ENCODE peak calls at places on chromosomes 16 and 17, in eight cellular contexts. R, H, C, G, Y, N, V and T are unnamed samples.

GRCh38 chr17:7497228-7497627 is 13.1 kb downstream of the POLR2A start:
- DNase-seq in R (no peak), H (no peak), C (no peak), G (no peak), Y (no peak), N (no peak), V (no peak), T (no peak)

GRCh38 chr17:65664296-65664695 is 102.8 kb upstream of the AXIN2 start:
- DNase-seq in R (no peak), H (no peak), C (no peak), G (no peak), Y (no peak), N (no peak), V (peak; percentile 18), T (no peak)

GRCh38 chr17:50572541-50572940 is 12.0 kb downstream of the CACNA1G start:
- DNase-seq in R (no peak), H (no peak), C (no peak), G (no peak), Y (no peak), N (no peak), V (no peak), T (no peak)

GRCh38 chr16:4660454-4661007 is 32.8 kb upstream of the NUDT16L1 start:
- DNase-seq in R (no peak), H (no peak), C (no peak), G (peak; percentile 50), Y (peak; percentile 62), N (no peak), V (peak; percentile 23), T (peak; percentile 70)

GRCh38 chr17:8185580-8186445 is 4.2 kb downstream of the BORCS6 start:
- DNase-seq in R (no peak), H (peak; percentile 90), C (peak; percentile 96), G (peak; percentile 90), Y (peak; percentile 61), N (peak; percentile 93), V (peak; percentile 70), T (peak; percentile 92)

GRCh38 chr17:50076591-50077235 is 18.4 kb upstream of the PDK2 start:
- DNase-seq in R (no peak), H (no peak), C (no peak), G (no peak), Y (no peak), N (peak; percentile 63), V (no peak), T (no peak)

GRCh38 chr16:11064202-11064540 is 119.8 kb downstream of the CLEC16A start:
- DNase-seq in R (no peak), H (no peak), C (no peak), G (no peak), Y (no peak), N (peak; percentile 47), V (no peak), T (no peak)

GRCh38 chr16:76265434-76266045 is 11.7 kb upstream of the CNTNAP4 start:
- DNase-seq in R (peak; percentile 27), H (peak; percentile 23), C (no peak), G (no peak), Y (no peak), N (no peak), V (peak; percentile 30), T (no peak)

GRCh38 chr17:36525888-36526287 is 8.8 kb downstream of the MYO19 start:
- DNase-seq in R (no peak), H (no peak), C (no peak), G (no peak), Y (no peak), N (peak; percentile 67), V (no peak), T (no peak)

GRCh38 chr16:89324056-89325010 is 106.8 kb downstream of the ZNF778 start:
- DNase-seq in R (no peak), H (no peak), C (no peak), G (peak; percentile 66), Y (peak; percentile 83), N (no peak), V (peak; percentile 69), T (peak; percentile 36)

GRCh38 chr17:8224891-8225812 is 14.8 kb upstream of the AURKB start:
- DNase-seq in R (no peak), H (no peak), C (no peak), G (no peak), Y (no peak), N (no peak), V (no peak), T (no peak)

GRCh38 chr17:52546990-52547389 is 388.5 kb upstream of the CA10 start:
- DNase-seq in R (no peak), H (no peak), C (no peak), G (no peak), Y (peak; percentile 3), N (no peak), V (no peak), T (no peak)

GRCh38 chr16:15672514-15673167 is 22.6 kb downstream of the NDE1 start:
- DNase-seq in R (no peak), H (peak; percentile 84), C (no peak), G (peak; percentile 35), Y (peak; percentile 96), N (peak; percentile 96), V (peak; percentile 99), T (peak; percentile 94)

GRCh38 chr16:28534542-28535373 is 4.0 kb downstream of the NUPR1 start:
- DNase-seq in R (no peak), H (no peak), C (no peak), G (no peak), Y (peak; percentile 20), N (peak; percentile 79), V (peak; percentile 73), T (peak; percentile 53)

GRCh38 chr17:66748578-66748977 is 86.3 kb upstream of the CACNG5 start:
- DNase-seq in R (no peak), H (no peak), C (no peak), G (no peak), Y (no peak), N (no peak), V (no peak), T (no peak)

GRCh38 chr16:3328643-3329042 is 23.3 kb downstream of the ZNF75A start:
- DNase-seq in R (no peak), H (no peak), C (no peak), G (no peak), Y (no peak), N (no peak), V (no peak), T (no peak)